ENCODE peak calls at places on chromosomes 4 and X, in seven cellular contexts. E is right lobe of liver, R is breast epithelium, F is left lung, O is BE2C, W is IMR-90, C is WERI-Rb-1. V is an unnamed sample. For H3K36me3, the result is how much of the 10 kb centered on the place peaks cover.

GRCh38 chr4:95360256-95360903 is 188.4 kb downstream of the UNC5C start:
- DNase-seq in E (no peak), R (no peak), F (no peak), O (no peak), W (no peak), C (no peak), V (no peak)

GRCh38 chr4:2438822-2439718 is 20.3 kb downstream of the CFAP99 start:
- DNase-seq in E (no peak), R (no peak), F (no peak), O (no peak), W (no peak), C (no peak), V (no peak)

GRCh38 chrX:139126493-139126892 is 404.0 kb upstream of the F9 start:
- DNase-seq in E (no peak), R (no peak), F (no peak), O (no peak), W (no peak), C (peak), V (no peak)

GRCh38 chrX:20414781-20415445 is 148.2 kb upstream of the RPS6KA3 start:
- DNase-seq in E (no peak), R (no peak), F (no peak), O (no peak), W (peak), C (no peak), V (no peak)

GRCh38 chr4:132863619-132864018 is 285.5 kb upstream of the PCDH10 start:
- DNase-seq in E (no peak), R (no peak), F (no peak), O (no peak), W (no peak), C (no peak), V (no peak)

GRCh38 chrX:40719218-40719617 is 16.1 kb downstream of the MED14 start:
- DNase-seq in E (no peak), R (no peak), F (no peak), O (no peak), W (peak), C (no peak), V (no peak)

GRCh38 chrX:106726485-106727437 is at the start of gene RNF128:
- DNase-seq in E (peak), R (peak), F (peak), O (no peak), W (peak), C (no peak), V (no peak)

GRCh38 chrX:46627044-46627443 is 53.5 kb downstream of the CHST7 start:
- DNase-seq in E (no peak), R (no peak), F (no peak), O (no peak), W (no peak), C (no peak), V (no peak)

GRCh38 chr4:77599378-77599777 is 6.2 kb upstream of the CXCL13 start:
- DNase-seq in E (no peak), R (no peak), F (no peak), O (peak), W (peak), C (peak), V (no peak)

GRCh38 chrX:107880054-107880610 is 54.5 kb downstream of the MID2 start:
- DNase-seq in E (no peak), R (no peak), F (no peak), O (no peak), W (no peak), C (no peak), V (no peak)

GRCh38 chrX:14943963-14944362 is 70.7 kb downstream of the MOSPD2 start:
- DNase-seq in E (no peak), R (no peak), F (no peak), O (no peak), W (no peak), C (no peak), V (no peak)

GRCh38 chr4:93764647-93765246 is 63.8 kb upstream of the ATOH1 start:
- DNase-seq in E (no peak), R (no peak), F (no peak), O (peak), W (peak), C (peak), V (peak)

GRCh38 chr4:128570380-128570779 is 239.1 kb upstream of the JADE1 start:
- DNase-seq in E (no peak), R (no peak), F (peak), O (no peak), W (peak), C (no peak), V (no peak)

GRCh38 chr4:189773909-189774308 is 166.8 kb upstream of the FRG1 start:
- DNase-seq in E (no peak), R (no peak), F (no peak), O (no peak), W (peak), C (no peak), V (no peak)

GRCh38 chr4:95118507-95118906 is 360.8 kb downstream of the BMPR1B start:
- DNase-seq in E (no peak), R (no peak), F (no peak), O (peak), W (no peak), C (no peak), V (no peak)

GRCh38 chr4:86036729-86037128 is 323.1 kb downstream of the MAPK10 start:
- DNase-seq in E (no peak), R (no peak), F (no peak), O (no peak), W (peak), C (no peak), V (no peak)

GRCh38 chr4:1052231-1052671 is 40.8 kb downstream of the FGFRL1 start:
- DNase-seq in E (no peak), R (peak), F (no peak), O (no peak), W (no peak), C (peak), V (no peak)

GRCh38 chr4:153014460-153014859 is 78.3 kb downstream of the FHDC1 start:
- DNase-seq in E (no peak), R (no peak), F (no peak), O (no peak), W (peak), C (peak), V (no peak)

GRCh38 chr4:147550626-147551250 is 66.5 kb upstream of the TMEM184C start:
- DNase-seq in E (no peak), R (no peak), F (no peak), O (peak), W (peak), C (peak), V (peak)

GRCh38 chr4:16225139-16225538 is 1.1 kb downstream of the TAPT1 start:
- DNase-seq in E (no peak), R (no peak), F (no peak), O (no peak), W (peak), C (no peak), V (no peak)

GRCh38 chr4:87005690-87006461 is 71.1 kb downstream of the AFF1 start:
- DNase-seq in E (no peak), R (no peak), F (no peak), O (no peak), W (no peak), C (peak), V (no peak)

GRCh38 chr4:125704726-125705125 is 390.0 kb downstream of the FAT4 start:
- DNase-seq in E (no peak), R (no peak), F (no peak), O (no peak), W (peak), C (no peak), V (peak)

GRCh38 chr4:24226667-24227066 is 336.8 kb upstream of the PPARGC1A start:
- DNase-seq in E (peak), R (no peak), F (no peak), O (no peak), W (peak), C (no peak), V (no peak)

GRCh38 chr4:23788460-23788859 is 101.4 kb downstream of the PPARGC1A start:
- DNase-seq in E (no peak), R (no peak), F (no peak), O (no peak), W (peak), C (no peak), V (no peak)

GRCh38 chr4:136680761-136681160 is 851.5 kb downstream of the PCDH18 start:
- DNase-seq in E (no peak), R (no peak), F (no peak), O (no peak), W (no peak), C (no peak), V (no peak)

GRCh38 chr4:76950846-76951321 is 1.3 kb downstream of the SEPTIN11 start:
- DNase-seq in E (no peak), R (no peak), F (no peak), O (peak), W (peak), C (peak), V (no peak)

GRCh38 chr4:109078724-109079123 is 223.7 kb downstream of the COL25A1 start:
- DNase-seq in E (no peak), R (no peak), F (no peak), O (no peak), W (peak), C (peak), V (peak)

GRCh38 chr4:152936446-152937279 is 540 bp downstream of the FHDC1 start:
- DNase-seq in E (peak), R (peak), F (peak), O (peak), W (peak), C (peak), V (no peak)

GRCh38 chr4:138494931-138495330 is 252.8 kb upstream of the SLC7A11 start:
- DNase-seq in E (no peak), R (no peak), F (no peak), O (no peak), W (peak), C (peak), V (no peak)

GRCh38 chr4:22911285-22911684 is 218.5 kb downstream of the GBA3 start:
- DNase-seq in E (no peak), R (no peak), F (no peak), O (no peak), W (no peak), C (no peak), V (no peak)

GRCh38 chrX:110992611-110993010 is 103.4 kb upstream of the PAK3 start:
- DNase-seq in E (no peak), R (no peak), F (no peak), O (peak), W (peak), C (peak), V (no peak)

GRCh38 chr4:77232653-77233052 is 75.6 kb downstream of the CCNG2 start:
- DNase-seq in E (no peak), R (no peak), F (no peak), O (no peak), W (peak), C (no peak), V (no peak)

GRCh38 chrX:136766785-136767103 is 14.0 kb downstream of the ARHGEF6 start:
- DNase-seq in E (no peak), R (no peak), F (no peak), O (no peak), W (no peak), C (no peak), V (no peak)

GRCh38 chr4:177473991-177474390 is 31.8 kb upstream of the AGA start:
- DNase-seq in E (no peak), R (no peak), F (no peak), O (no peak), W (no peak), C (no peak), V (no peak)

GRCh38 chrX:69163936-69164741 is 1.1 kb downstream of the PJA1 start:
- DNase-seq in E (no peak), R (no peak), F (no peak), O (peak), W (no peak), C (peak), V (no peak)
- H3K4me3 ChIP-seq in E (peak), R (peak), F (peak), O (peak), W (peak), C (no peak), V (peak)

GRCh38 chr4:106140601-106141000 is 175.4 kb downstream of the TBCK start:
- DNase-seq in E (no peak), R (no peak), F (no peak), O (no peak), W (no peak), C (no peak), V (no peak)
- TF ChIP-seq CTCF in E (no peak), R (no peak), F (no peak), O (no peak), W (no peak), C (no peak), V (no peak)

GRCh38 chrX:154444001-154444754 is at the start of gene FAM50A:
- DNase-seq in E (peak), R (peak), F (peak), O (peak), W (peak), C (peak), V (no peak)
- H3K36me3 ChIP-seq in E (under half), R (under half), F (under half), O (under half), W (half or more), C (half or more), V (under half)

DNA sequence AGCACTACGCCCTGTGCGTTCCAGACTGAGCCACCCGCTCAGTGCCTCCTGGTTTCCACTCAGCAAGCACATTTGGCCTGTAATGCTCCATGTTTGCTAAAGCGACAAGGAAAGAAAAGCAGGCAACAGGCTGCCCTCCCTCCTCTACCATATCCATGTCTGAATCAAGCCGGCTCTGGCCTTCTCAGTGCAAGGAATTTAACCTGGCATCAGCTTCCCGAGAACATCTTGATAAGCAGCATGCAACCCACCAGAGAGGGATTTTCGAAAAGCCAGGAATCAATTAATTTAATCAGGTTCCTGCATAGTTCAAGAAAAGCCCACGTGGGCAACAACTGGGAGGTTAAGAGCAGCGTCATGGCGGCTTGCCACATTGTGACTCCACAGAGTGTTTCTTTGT is 228.2 kb downstream of the HS6ST2 start:
- DNase-seq in E (no peak), R (no peak), F (no peak), O (no peak), W (no peak), C (no peak), V (no peak)
- H3K4me3 ChIP-seq in E (no peak), R (no peak), F (no peak), O (no peak), W (no peak), C (no peak), V (no peak)

DNA sequence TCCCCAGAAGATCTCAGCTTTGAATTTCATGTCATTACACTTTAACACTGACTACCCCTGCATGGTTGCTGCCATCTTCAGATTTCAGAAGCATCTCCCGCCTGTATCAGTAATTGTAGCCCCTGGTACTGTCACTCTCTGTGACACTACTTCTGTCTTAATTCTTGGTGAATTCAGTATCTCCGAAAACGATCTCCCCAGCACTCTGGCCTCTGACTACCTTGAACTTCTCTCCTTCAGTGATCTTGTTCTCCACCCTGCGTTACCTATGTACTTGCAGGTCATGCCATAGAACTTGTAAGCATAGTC is 53.8 kb upstream of the ABCG2 start:
- DNase-seq in E (no peak), R (no peak), F (no peak), O (no peak), W (no peak), C (no peak), V (no peak)
- TF ChIP-seq CTCF in E (no peak), R (no peak), F (no peak), O (no peak), W (no peak), C (no peak), V (no peak)

GRCh38 chr4:165754664-165755063 is 118.4 kb upstream of the TLL1 start:
- DNase-seq in E (no peak), R (no peak), F (no peak), O (no peak), W (no peak), C (no peak), V (no peak)

GRCh38 chr4:165756831-165757230 is 116.2 kb upstream of the TLL1 start:
- DNase-seq in E (no peak), R (no peak), F (no peak), O (no peak), W (no peak), C (no peak), V (no peak)

GRCh38 chr4:165757426-165757825 is 115.6 kb upstream of the TLL1 start:
- DNase-seq in E (no peak), R (no peak), F (no peak), O (no peak), W (no peak), C (no peak), V (no peak)

GRCh38 chr4:165748321-165748720 is 124.7 kb upstream of the TLL1 start:
- DNase-seq in E (no peak), R (no peak), F (no peak), O (no peak), W (no peak), C (no peak), V (no peak)

DNA sequence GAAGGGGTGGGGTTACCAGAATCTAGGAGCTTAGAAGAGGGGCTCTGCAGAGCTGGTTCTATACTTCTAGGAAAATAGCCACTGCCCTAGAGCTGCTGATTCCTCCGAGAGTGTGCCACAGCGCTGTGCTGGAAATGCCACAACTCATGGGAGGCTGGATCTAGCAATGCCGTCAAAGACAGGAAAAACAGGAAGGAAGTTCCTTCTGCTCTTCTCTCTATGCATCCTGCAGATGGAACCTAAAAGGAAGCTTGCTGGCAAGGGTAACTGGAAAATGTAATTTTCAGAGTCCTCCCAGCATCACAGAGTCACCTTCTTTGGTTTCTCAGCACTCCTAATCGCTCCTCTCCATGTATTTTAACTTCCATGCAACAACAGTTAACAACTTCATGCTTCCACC is 121.2 kb upstream of the TLL1 start:
- DNase-seq in E (no peak), R (no peak), F (no peak), O (no peak), W (no peak), C (no peak), V (no peak)
- H3K36me3 ChIP-seq in E (under half), R (under half), F (under half), O (under half), W (under half), C (under half), V (under half)